ENCODE peak calls at places on chromosomes 7 and 10, in five cellular contexts. One of them, this sample, is unnamed.

GRCh38 chr10:72027498-72027897 is 60.9 kb downstream of the SPOCK2 start:
- DNase-seq in left cardiac atrium: peak; percentile 3
- DNase-seq in activated CD4-positive, alpha-beta T cell treated with anti-CD3 and anti-CD28 coated beads, Interleukin-2, amount 50 U/mL, for 1 hour: no peak
- DNase-seq in NCI-H1694 treated with DMSO at 0.1 percent for 48 hours: no peak
- DNase-seq in retina: no peak
- DNase-seq in this sample: no peak

GRCh38 chr7:93092757-93093370 is 24.9 kb downstream of the SAMD9 start:
- DNase-seq in NCI-H1694 treated with DMSO at 0.1 percent for 48 hours: no peak
- DNase-seq in left cardiac atrium: no peak
- DNase-seq in retina: no peak
- DNase-seq in activated CD4-positive, alpha-beta T cell treated with anti-CD3 and anti-CD28 coated beads, Interleukin-2, amount 50 U/mL, for 1 hour: no peak
- DNase-seq in this sample: no peak

GRCh38 chr10:47452495-47453434 is 31.1 kb downstream of the ANXA8 start:
- DNase-seq in activated CD4-positive, alpha-beta T cell treated with anti-CD3 and anti-CD28 coated beads, Interleukin-2, amount 50 U/mL, for 1 hour: no peak
- DNase-seq in left cardiac atrium: no peak
- DNase-seq in retina: peak; percentile 24
- DNase-seq in NCI-H1694 treated with DMSO at 0.1 percent for 48 hours: no peak
- DNase-seq in this sample: no peak

GRCh38 chr10:132543916-132544743 is 6.5 kb downstream of the INPP5A start:
- DNase-seq in NCI-H1694 treated with DMSO at 0.1 percent for 48 hours: no peak
- DNase-seq in retina: no peak
- DNase-seq in activated CD4-positive, alpha-beta T cell treated with anti-CD3 and anti-CD28 coated beads, Interleukin-2, amount 50 U/mL, for 1 hour: no peak
- DNase-seq in left cardiac atrium: no peak
- DNase-seq in this sample: no peak

GRCh38 chr10:98632456-98633150 is 185.9 kb upstream of the HPS1 start:
- DNase-seq in activated CD4-positive, alpha-beta T cell treated with anti-CD3 and anti-CD28 coated beads, Interleukin-2, amount 50 U/mL, for 1 hour: no peak
- DNase-seq in left cardiac atrium: no peak
- DNase-seq in retina: no peak
- DNase-seq in NCI-H1694 treated with DMSO at 0.1 percent for 48 hours: no peak
- DNase-seq in this sample: no peak

GRCh38 chr7:2999078-2999500 is 44.6 kb downstream of the CARD11 start:
- DNase-seq in retina: no peak
- DNase-seq in NCI-H1694 treated with DMSO at 0.1 percent for 48 hours: no peak
- DNase-seq in left cardiac atrium: no peak
- DNase-seq in activated CD4-positive, alpha-beta T cell treated with anti-CD3 and anti-CD28 coated beads, Interleukin-2, amount 50 U/mL, for 1 hour: no peak
- DNase-seq in this sample: no peak

GRCh38 chr10:121069061-121069850 is 218.1 kb downstream of the WDR11 start:
- DNase-seq in activated CD4-positive, alpha-beta T cell treated with anti-CD3 and anti-CD28 coated beads, Interleukin-2, amount 50 U/mL, for 1 hour: no peak
- DNase-seq in retina: no peak
- DNase-seq in NCI-H1694 treated with DMSO at 0.1 percent for 48 hours: no peak
- DNase-seq in left cardiac atrium: no peak
- DNase-seq in this sample: no peak

GRCh38 chr7:55343860-55344606 is 21.1 kb upstream of the LANCL2 start:
- DNase-seq in left cardiac atrium: no peak
- DNase-seq in retina: no peak
- DNase-seq in activated CD4-positive, alpha-beta T cell treated with anti-CD3 and anti-CD28 coated beads, Interleukin-2, amount 50 U/mL, for 1 hour: no peak
- DNase-seq in NCI-H1694 treated with DMSO at 0.1 percent for 48 hours: no peak
- DNase-seq in this sample: no peak

GRCh38 chr7:120944826-120945562 is 5.6 kb upstream of the ING3 start:
- DNase-seq in activated CD4-positive, alpha-beta T cell treated with anti-CD3 and anti-CD28 coated beads, Interleukin-2, amount 50 U/mL, for 1 hour: no peak
- DNase-seq in NCI-H1694 treated with DMSO at 0.1 percent for 48 hours: no peak
- DNase-seq in left cardiac atrium: no peak
- DNase-seq in retina: no peak
- DNase-seq in this sample: no peak

GRCh38 chr10:51716981-51717380 is 17.6 kb upstream of the CSTF2T start:
- DNase-seq in activated CD4-positive, alpha-beta T cell treated with anti-CD3 and anti-CD28 coated beads, Interleukin-2, amount 50 U/mL, for 1 hour: no peak
- DNase-seq in left cardiac atrium: no peak
- DNase-seq in NCI-H1694 treated with DMSO at 0.1 percent for 48 hours: no peak
- DNase-seq in retina: no peak
- DNase-seq in this sample: no peak

GRCh38 chr7:126727930-126728331 is 524.8 kb downstream of the GRM8 start:
- DNase-seq in NCI-H1694 treated with DMSO at 0.1 percent for 48 hours: no peak
- DNase-seq in left cardiac atrium: no peak
- DNase-seq in activated CD4-positive, alpha-beta T cell treated with anti-CD3 and anti-CD28 coated beads, Interleukin-2, amount 50 U/mL, for 1 hour: no peak
- DNase-seq in retina: no peak
- DNase-seq in this sample: no peak

GRCh38 chr10:129717816-129718547 is 246.1 kb downstream of the EBF3 start:
- DNase-seq in left cardiac atrium: no peak
- DNase-seq in activated CD4-positive, alpha-beta T cell treated with anti-CD3 and anti-CD28 coated beads, Interleukin-2, amount 50 U/mL, for 1 hour: no peak
- DNase-seq in NCI-H1694 treated with DMSO at 0.1 percent for 48 hours: no peak
- DNase-seq in retina: no peak
- DNase-seq in this sample: no peak

GRCh38 chr10:114259825-114260224 is 20.8 kb downstream of the VWA2 start:
- DNase-seq in retina: no peak
- DNase-seq in activated CD4-positive, alpha-beta T cell treated with anti-CD3 and anti-CD28 coated beads, Interleukin-2, amount 50 U/mL, for 1 hour: no peak
- DNase-seq in NCI-H1694 treated with DMSO at 0.1 percent for 48 hours: no peak
- DNase-seq in left cardiac atrium: peak; percentile 72
- DNase-seq in this sample: no peak

GRCh38 chr10:30991647-30992011 is 40.0 kb downstream of the ZNF438 start:
- DNase-seq in retina: no peak
- DNase-seq in left cardiac atrium: no peak
- DNase-seq in NCI-H1694 treated with DMSO at 0.1 percent for 48 hours: no peak
- DNase-seq in activated CD4-positive, alpha-beta T cell treated with anti-CD3 and anti-CD28 coated beads, Interleukin-2, amount 50 U/mL, for 1 hour: no peak
- DNase-seq in this sample: no peak

GRCh38 chr10:1100691-1101368 is 44.6 kb downstream of the WDR37 start:
- DNase-seq in retina: no peak
- DNase-seq in NCI-H1694 treated with DMSO at 0.1 percent for 48 hours: peak; percentile 21
- DNase-seq in activated CD4-positive, alpha-beta T cell treated with anti-CD3 and anti-CD28 coated beads, Interleukin-2, amount 50 U/mL, for 1 hour: no peak
- DNase-seq in left cardiac atrium: no peak
- DNase-seq in this sample: no peak

GRCh38 chr10:92742331-92743228 is 52.8 kb downstream of the HHEX start:
- DNase-seq in activated CD4-positive, alpha-beta T cell treated with anti-CD3 and anti-CD28 coated beads, Interleukin-2, amount 50 U/mL, for 1 hour: no peak
- DNase-seq in NCI-H1694 treated with DMSO at 0.1 percent for 48 hours: no peak
- DNase-seq in left cardiac atrium: no peak
- DNase-seq in retina: no peak
- DNase-seq in this sample: no peak

GRCh38 chr7:102916426-102916825 is 3.6 kb downstream of the LRRC17 start:
- DNase-seq in retina: no peak
- DNase-seq in NCI-H1694 treated with DMSO at 0.1 percent for 48 hours: no peak
- DNase-seq in activated CD4-positive, alpha-beta T cell treated with anti-CD3 and anti-CD28 coated beads, Interleukin-2, amount 50 U/mL, for 1 hour: no peak
- DNase-seq in left cardiac atrium: no peak
- DNase-seq in this sample: no peak

GRCh38 chr10:130915065-130915464 is 396.5 kb downstream of the TCERG1L start:
- DNase-seq in NCI-H1694 treated with DMSO at 0.1 percent for 48 hours: no peak
- DNase-seq in activated CD4-positive, alpha-beta T cell treated with anti-CD3 and anti-CD28 coated beads, Interleukin-2, amount 50 U/mL, for 1 hour: no peak
- DNase-seq in left cardiac atrium: no peak
- DNase-seq in retina: no peak
- DNase-seq in this sample: no peak

GRCh38 chr10:119087271-119087897 is 6.8 kb upstream of the EIF3A start:
- DNase-seq in activated CD4-positive, alpha-beta T cell treated with anti-CD3 and anti-CD28 coated beads, Interleukin-2, amount 50 U/mL, for 1 hour: no peak
- DNase-seq in NCI-H1694 treated with DMSO at 0.1 percent for 48 hours: no peak
- DNase-seq in left cardiac atrium: no peak
- DNase-seq in retina: no peak
- DNase-seq in this sample: no peak

GRCh38 chr7:10707519-10707918 is 266.2 kb upstream of the PHF14 start:
- DNase-seq in retina: no peak
- DNase-seq in activated CD4-positive, alpha-beta T cell treated with anti-CD3 and anti-CD28 coated beads, Interleukin-2, amount 50 U/mL, for 1 hour: no peak
- DNase-seq in left cardiac atrium: no peak
- DNase-seq in NCI-H1694 treated with DMSO at 0.1 percent for 48 hours: peak; percentile 37
- DNase-seq in this sample: no peak

GRCh38 chr7:35565927-35566326 is 129.0 kb downstream of the HERPUD2 start:
- DNase-seq in NCI-H1694 treated with DMSO at 0.1 percent for 48 hours: no peak
- DNase-seq in activated CD4-positive, alpha-beta T cell treated with anti-CD3 and anti-CD28 coated beads, Interleukin-2, amount 50 U/mL, for 1 hour: no peak
- DNase-seq in left cardiac atrium: no peak
- DNase-seq in retina: no peak
- DNase-seq in this sample: no peak

GRCh38 chr10:72335394-72336258 is 19.1 kb downstream of the DNAJB12 start:
- DNase-seq in retina: peak; percentile 82
- DNase-seq in activated CD4-positive, alpha-beta T cell treated with anti-CD3 and anti-CD28 coated beads, Interleukin-2, amount 50 U/mL, for 1 hour: peak; percentile 35
- DNase-seq in NCI-H1694 treated with DMSO at 0.1 percent for 48 hours: no peak
- DNase-seq in left cardiac atrium: peak; percentile 74
- DNase-seq in this sample: peak; percentile 60

GRCh38 chr10:7029672-7030071 is 381.2 kb downstream of the SFMBT2 start:
- DNase-seq in left cardiac atrium: no peak
- DNase-seq in activated CD4-positive, alpha-beta T cell treated with anti-CD3 and anti-CD28 coated beads, Interleukin-2, amount 50 U/mL, for 1 hour: no peak
- DNase-seq in retina: no peak
- DNase-seq in NCI-H1694 treated with DMSO at 0.1 percent for 48 hours: no peak
- DNase-seq in this sample: no peak

GRCh38 chr7:98199131-98199530 is 12.1 kb upstream of the BHLHA15 start:
- DNase-seq in left cardiac atrium: no peak
- DNase-seq in activated CD4-positive, alpha-beta T cell treated with anti-CD3 and anti-CD28 coated beads, Interleukin-2, amount 50 U/mL, for 1 hour: no peak
- DNase-seq in NCI-H1694 treated with DMSO at 0.1 percent for 48 hours: no peak
- DNase-seq in retina: no peak
- DNase-seq in this sample: no peak

GRCh38 chr7:140402178-140402835 is 1.6 kb upstream of the RAB19 start:
- DNase-seq in activated CD4-positive, alpha-beta T cell treated with anti-CD3 and anti-CD28 coated beads, Interleukin-2, amount 50 U/mL, for 1 hour: no peak
- DNase-seq in NCI-H1694 treated with DMSO at 0.1 percent for 48 hours: no peak
- DNase-seq in retina: no peak
- DNase-seq in left cardiac atrium: no peak
- DNase-seq in this sample: no peak

This sample was measured in effector memory CD8-positive, alpha-beta T cell.